ENCODE peak calls at places on chromosomes 16 and 17, in four cellular contexts. C is progenitor cell of endocrine pancreas, G is HCT116, N is choroid plexus epithelial cell. T is an unnamed sample.
A peak's percentile ranks its signal among the peaks of the same experiment; 100 is the strongest.

GRCh38 chr17:15036238-15036637 is 228.9 kb downstream of the PMP22 start:
- DNase-seq in N (no peak), C (no peak), G (no peak), T (no peak)

GRCh38 chr17:83201206-83202001 is 122.0 kb downstream of the METRNL start:
- DNase-seq in C (no peak), N (no peak), G (no peak), T (no peak)

GRCh38 chr16:89004209-89004831 is 27.3 kb upstream of the CBFA2T3 start:
- DNase-seq in N (peak; percentile 13), G (no peak), C (no peak), T (peak; percentile 77)

GRCh38 chr16:14369734-14370598 is 260.1 kb downstream of the PARN start:
- DNase-seq in C (no peak), N (no peak), G (no peak), T (no peak)

GRCh38 chr17:142876-143784 is 5.8 kb downstream of the SCGB1C2 start:
- DNase-seq in N (no peak), G (no peak), C (no peak), T (peak; percentile 24)

GRCh38 chr17:44581868-44582267 is 24.6 kb downstream of the FZD2 start:
- DNase-seq in N (no peak), C (no peak), G (peak; percentile 19), T (no peak)

GRCh38 chr16:22318690-22319358 is 21.6 kb downstream of the POLR3E start:
- DNase-seq in C (no peak), G (no peak), N (peak; percentile 58), T (no peak)

GRCh38 chr17:50056961-50057330 is 1.0 kb downstream of the ITGA3 start:
- DNase-seq in N (peak; percentile 55), C (no peak), G (no peak), T (peak; percentile 85)

GRCh38 chr17:76071497-76072148 is 694 bp downstream of the SRP68 start:
- DNase-seq in G (no peak), N (no peak), C (no peak), T (no peak)

GRCh38 chr17:4407851-4408250 is 25.9 kb upstream of the SPNS3 start:
- DNase-seq in G (no peak), C (no peak), N (peak; percentile 10), T (peak; percentile 61)

GRCh38 chr17:6231886-6232767 is 161.9 kb downstream of the WSCD1 start:
- DNase-seq in G (no peak), C (no peak), N (peak; percentile 2), T (no peak)

GRCh38 chr17:45973099-45973838 is 25.8 kb upstream of the STH start:
- DNase-seq in G (no peak), C (no peak), N (no peak), T (peak; percentile 44)

DNA sequence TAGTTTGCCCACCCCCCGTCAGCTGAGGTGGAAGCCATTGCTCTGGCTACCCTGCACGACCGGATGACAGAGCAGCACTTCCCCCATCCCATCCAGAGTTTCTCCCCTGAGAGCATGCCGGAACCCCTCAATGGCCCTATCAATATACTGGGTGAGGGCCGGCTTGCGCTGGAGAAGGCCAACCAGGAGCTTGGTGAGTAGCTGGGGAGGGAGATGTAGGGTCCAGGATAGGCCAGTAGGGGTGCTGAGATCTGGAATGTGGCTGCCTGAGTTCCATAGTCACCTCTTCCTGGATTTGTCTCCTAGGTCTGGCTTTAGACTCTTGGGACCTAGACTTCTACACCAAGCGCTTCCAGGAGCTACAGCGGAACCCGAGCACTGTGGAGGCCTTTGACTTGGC is 6.4 kb downstream of the PFAS start:
- DNase-seq in C (no peak), G (no peak), N (peak; percentile 10), T (no peak)
- TF ChIP-seq CTCF in C (no peak), G (peak; percentile 12), N (peak; percentile 28), T (peak; percentile 26)

DNA sequence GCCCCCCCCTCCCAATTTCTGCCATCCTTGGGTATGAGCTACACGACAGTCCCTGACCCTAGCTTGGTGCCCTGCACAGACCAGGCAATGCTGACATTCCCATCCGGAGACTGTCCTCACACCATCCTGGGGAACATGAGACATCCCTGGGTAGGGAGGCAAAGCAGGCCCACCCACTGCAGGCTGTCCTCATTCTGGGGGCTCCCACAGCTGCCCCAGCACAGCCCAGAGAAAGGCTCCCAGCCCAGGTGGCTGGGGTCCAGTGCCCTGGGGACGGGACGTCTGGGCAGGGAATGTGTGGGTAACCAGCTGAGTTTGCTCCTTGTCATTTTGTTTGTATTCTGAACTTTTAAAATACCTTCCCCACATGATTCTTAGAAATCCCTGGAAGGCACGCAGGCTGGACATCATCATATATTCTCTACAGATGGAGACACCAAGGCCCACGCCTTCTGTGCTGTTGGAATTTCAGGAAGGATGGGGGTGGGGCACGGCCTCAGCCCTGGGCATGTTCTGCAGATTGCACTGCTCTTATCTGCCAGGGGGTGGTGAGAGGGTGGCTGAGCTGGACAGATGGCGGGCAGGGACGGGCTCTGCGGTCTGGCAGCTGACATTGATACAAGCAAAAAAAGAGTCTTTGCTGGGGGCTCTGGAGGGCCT is 28.5 kb downstream of the LRRC75A start:
- DNase-seq in N (no peak), G (no peak), C (no peak), T (no peak)
- TF ChIP-seq CTCF in N (peak; percentile 27), G (peak; percentile 20), C (peak; percentile 15), T (peak; percentile 64)

GRCh38 chr17:42670199-42670924 is 6.4 kb downstream of the PLEKHH3 start:
- DNase-seq in N (peak; percentile 45), C (no peak), G (no peak), T (no peak)
- TF ChIP-seq CTCF in N (no peak), C (peak; percentile 32), G (no peak), T (no peak)

GRCh38 chr16:28282045-28282444 is 10.3 kb upstream of the SBK1 start:
- DNase-seq in N (no peak), C (no peak), G (no peak), T (no peak)

GRCh38 chr16:28283798-28284577 is 8.3 kb upstream of the SBK1 start:
- DNase-seq in C (no peak), G (no peak), N (no peak), T (no peak)

GRCh38 chr16:28279006-28279405 is 13.3 kb upstream of the SBK1 start:
- DNase-seq in G (no peak), C (no peak), N (no peak), T (no peak)

GRCh38 chr16:28283173-28283572 is 9.2 kb upstream of the SBK1 start:
- DNase-seq in N (no peak), C (no peak), G (no peak), T (no peak)

DNA sequence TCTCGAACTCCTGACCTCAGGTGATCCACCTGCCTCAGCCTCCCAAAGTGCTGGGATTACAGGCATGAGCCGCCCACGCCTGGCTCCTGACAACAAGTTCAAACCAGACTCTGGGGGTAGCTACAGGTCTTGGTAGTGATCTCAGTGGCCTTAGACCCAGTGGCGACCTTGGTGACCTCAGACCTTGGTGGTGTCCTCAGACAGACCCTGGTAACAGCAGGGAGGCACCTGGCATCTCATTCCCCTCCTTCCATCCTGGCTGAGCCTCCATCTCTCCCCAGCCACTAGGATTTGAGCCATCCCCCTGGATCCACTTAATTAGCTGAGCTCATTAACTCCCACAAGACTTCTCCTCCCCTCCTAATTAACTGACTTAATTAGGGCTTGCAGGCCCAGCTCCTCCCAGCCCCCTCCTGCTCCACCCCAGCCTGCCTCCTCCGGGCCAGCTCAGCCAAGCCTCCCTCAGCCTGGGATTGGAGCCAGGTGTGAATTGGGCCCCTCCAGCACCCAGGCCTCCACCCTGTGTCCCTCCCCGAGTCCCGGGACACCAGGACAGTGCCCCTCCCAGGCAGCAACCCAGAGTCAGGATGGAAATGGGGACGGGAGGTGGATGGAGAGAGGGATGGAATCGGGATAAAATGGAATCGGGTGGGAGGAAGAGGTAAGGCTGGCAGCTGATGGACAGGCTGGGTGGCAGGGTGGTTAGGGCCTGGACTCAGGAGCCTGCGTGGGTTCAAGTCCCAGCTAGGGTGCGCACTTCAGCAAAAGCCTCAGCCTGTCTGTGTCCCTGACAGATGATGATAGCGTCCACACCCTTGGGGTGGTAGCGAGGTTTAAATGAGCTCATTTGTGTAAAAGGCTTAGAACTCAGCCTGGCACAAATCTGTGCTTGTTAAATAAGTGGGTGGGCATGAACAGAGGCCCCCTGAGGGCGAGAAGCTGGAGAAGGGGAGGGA is 11.2 kb upstream of the SBK1 start:
- DNase-seq in G (no peak), N (no peak), C (no peak), T (no peak)
- TF ChIP-seq CTCF in G (no peak), N (no peak), C (no peak), T (no peak)

GRCh38 chr17:47850692-47851573 is at the start of gene SP6:
- DNase-seq in C (peak; percentile 76), G (peak; percentile 80), N (peak; percentile 34), T (peak; percentile 92)
- TF ChIP-seq CTCF in C (peak; percentile 37), G (peak; percentile 39), N (no peak), T (peak; percentile 63)